ENCODE peak calls at places on chromosome 14, in five cellular contexts. Q is mammary epithelial cell, J is endothelial cell of umbilical vein, P is keratinocyte, B is IMR-90. C is an unnamed sample.
A peak's percentile ranks its signal among the peaks of the same experiment; 100 is the strongest.

GRCh38 chr14:95953111-95953724 is 76.6 kb downstream of the TUNAR start:
- DNase-seq in Q (no peak), J (no peak), P (no peak), B (no peak), C (peak; percentile 2)

GRCh38 chr14:77612011-77612620 is 4.3 kb downstream of the SPTLC2 start:
- DNase-seq in Q (no peak), J (peak; percentile 38), P (no peak), B (peak; percentile 71), C (no peak)

GRCh38 chr14:54772451-54772881 is 130.2 kb downstream of the GCH1 start:
- DNase-seq in Q (no peak), J (peak; percentile 40), P (no peak), B (peak; percentile 59), C (no peak)

GRCh38 chr14:24863933-24864708 is 185.8 kb downstream of the STXBP6 start:
- DNase-seq in Q (no peak), J (no peak), P (no peak), B (no peak), C (no peak)

GRCh38 chr14:71286126-71286525 is 378.9 kb downstream of the PCNX1 start:
- DNase-seq in Q (no peak), J (no peak), P (no peak), B (no peak), C (no peak)

GRCh38 chr14:93299831-93300230 is 33.0 kb downstream of the BTBD7 start:
- DNase-seq in Q (no peak), J (no peak), P (no peak), B (no peak), C (peak; percentile 81)

GRCh38 chr14:88611878-88612277 is 49.0 kb downstream of the ZC3H14 start:
- DNase-seq in Q (no peak), J (peak; percentile 17), P (no peak), B (peak; percentile 49), C (no peak)

GRCh38 chr14:95236221-95236620 is 78.9 kb upstream of the DICER1 start:
- DNase-seq in Q (no peak), J (no peak), P (no peak), B (no peak), C (no peak)

GRCh38 chr14:24840204-24840893 is 206.4 kb upstream of the GZMB start:
- DNase-seq in Q (no peak), J (no peak), P (no peak), B (no peak), C (no peak)

GRCh38 chr14:74271365-74271764 is 31.4 kb downstream of the ABCD4 start:
- DNase-seq in Q (no peak), J (no peak), P (no peak), B (no peak), C (no peak)

GRCh38 chr14:31457665-31458659 is 656 bp upstream of the DTD2 start:
- DNase-seq in Q (no peak), J (no peak), P (no peak), B (no peak), C (no peak)
- H3K9ac ChIP-seq in Q (peak overlapping the region; percentile 98), J (peak overlapping the region; percentile 76), P (peak overlapping the region; percentile 95), B (peak overlapping the region; percentile 36), C (peak overlapping the region; percentile 95)

DNA sequence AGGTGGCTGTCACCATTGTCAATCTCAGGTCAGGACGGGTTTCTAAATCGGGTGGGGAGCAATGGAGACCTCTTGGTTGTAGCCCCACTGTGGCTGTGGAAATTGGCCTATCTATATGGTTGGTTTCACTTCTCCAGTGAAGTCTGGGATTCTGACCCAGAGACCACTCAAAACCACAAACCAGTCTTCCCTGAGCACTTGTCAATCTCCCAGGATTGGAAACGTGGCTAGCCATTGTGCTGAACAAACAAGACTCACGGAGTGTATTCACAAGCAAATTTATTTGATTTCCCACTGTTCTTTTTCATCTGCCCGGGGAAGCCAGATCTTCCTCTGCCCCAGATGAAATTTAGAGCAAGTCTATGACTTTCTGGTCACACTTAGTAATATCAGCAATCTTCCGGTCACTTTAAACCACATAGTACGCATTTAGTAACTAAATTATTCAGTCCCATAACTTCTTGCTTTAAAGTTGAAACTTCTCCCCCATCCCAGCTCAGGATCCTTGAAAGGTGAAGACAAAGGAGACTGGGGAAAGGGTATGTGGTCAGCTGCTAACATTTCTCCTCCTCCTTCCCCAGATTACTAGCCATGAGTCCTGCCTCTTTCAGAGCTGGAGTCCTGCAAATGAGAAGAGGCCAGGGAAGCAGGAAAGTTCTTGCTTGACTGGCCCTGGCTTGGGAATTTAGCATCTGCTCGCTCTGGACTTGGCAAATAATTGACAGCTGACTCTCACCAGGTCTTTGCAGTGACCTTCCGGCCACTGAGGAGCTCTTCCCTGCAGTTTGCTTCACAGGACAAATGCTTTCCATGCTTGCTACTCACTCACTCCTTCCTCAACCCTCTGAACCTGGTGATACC is 123.2 kb upstream of the MAX start:
- DNase-seq in Q (no peak), J (no peak), P (no peak), B (no peak), C (no peak)
- H3K27ac ChIP-seq in Q (no peak overlapping the region), J (no peak overlapping the region), P (no peak overlapping the region), B (no peak overlapping the region), C (peak overlapping the region; percentile 81)

DNA sequence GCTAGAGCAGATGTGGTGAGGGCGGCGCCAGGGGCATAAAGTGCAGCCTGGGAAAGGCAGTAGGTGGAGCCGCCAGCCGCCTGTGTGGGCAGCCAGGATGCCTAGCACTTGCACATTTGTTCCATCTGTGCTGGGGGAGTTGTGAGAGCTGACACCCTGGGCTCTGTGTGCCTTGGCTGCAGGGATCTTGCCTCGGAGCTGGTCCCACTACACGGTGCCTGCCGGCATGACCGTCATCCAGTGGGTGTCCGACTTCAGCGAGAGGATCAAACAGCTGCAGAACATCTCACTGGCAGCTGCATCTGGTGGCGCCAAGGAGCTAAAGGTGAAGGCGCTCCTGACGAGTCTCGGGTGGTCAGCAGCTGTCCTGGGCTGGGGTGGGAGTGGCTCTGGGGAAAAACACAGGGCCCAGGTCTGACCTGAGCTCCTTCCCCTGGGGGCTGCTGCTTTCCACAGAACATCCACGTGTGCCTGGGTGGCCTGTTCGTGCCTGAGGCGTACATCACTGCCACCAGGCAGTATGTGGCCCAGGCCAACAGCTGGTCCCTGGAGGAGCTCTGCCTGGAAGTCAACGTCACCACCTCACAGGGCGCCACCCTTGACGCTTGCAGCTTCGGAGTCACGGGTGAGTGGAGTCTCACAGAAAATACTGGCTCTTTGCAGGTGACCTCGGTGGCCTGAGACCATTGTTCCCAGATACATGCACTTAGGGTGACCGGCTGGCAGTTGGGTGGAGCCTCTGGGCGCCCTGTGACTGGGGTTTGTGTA is 37.4 kb downstream of the HSP90AA1 start:
- DNase-seq in Q (no peak), J (no peak), P (no peak), B (no peak), C (no peak)
- H3K36me3 ChIP-seq in Q (peaks cover 38% of the 10 kb centered on the region), J (peaks cover 54% of the 10 kb centered on the region), P (peaks cover 41% of the 10 kb centered on the region), B (peaks cover 75% of the 10 kb centered on the region), C (peaks cover 73% of the 10 kb centered on the region)

GRCh38 chr14:75492832-75493579 is 29.3 kb upstream of the BATF start:
- DNase-seq in Q (no peak), J (no peak), P (no peak), B (no peak), C (no peak)
- H3K9ac ChIP-seq in Q (no peak overlapping the region), J (no peak overlapping the region), P (no peak overlapping the region), B (no peak overlapping the region), C (no peak overlapping the region)

GRCh38 chr14:97407701-97408407 is 610.7 kb downstream of the VRK1 start:
- DNase-seq in Q (no peak), J (no peak), P (no peak), B (no peak), C (no peak)

GRCh38 chr14:97408503-97408902 is 611.3 kb downstream of the VRK1 start:
- DNase-seq in Q (no peak), J (no peak), P (no peak), B (no peak), C (no peak)

GRCh38 chr14:97410667-97411286 is 613.6 kb downstream of the VRK1 start:
- DNase-seq in Q (no peak), J (no peak), P (no peak), B (no peak), C (no peak)

GRCh38 chr14:97411938-97412612 is 614.9 kb downstream of the VRK1 start:
- DNase-seq in Q (no peak), J (no peak), P (no peak), B (no peak), C (peak; percentile 70)

GRCh38 chr14:97408937-97409860 is 612.0 kb downstream of the VRK1 start:
- DNase-seq in Q (no peak), J (no peak), P (no peak), B (no peak), C (no peak)
- H3K27ac ChIP-seq in Q (no peak overlapping the region), J (no peak overlapping the region), P (no peak overlapping the region), B (no peak overlapping the region), C (peak overlapping the region; percentile 89)

GRCh38 chr14:52873694-52874093 is 77.2 kb downstream of the FERMT2 start:
- DNase-seq in Q (peak; percentile 27), J (no peak), P (no peak), B (peak; percentile 56), C (peak; percentile 83)
- H3K36me3 ChIP-seq in Q (peaks cover 27% of the 10 kb centered on the region), J (peaks cover 25% of the 10 kb centered on the region), P (peaks cover 12% of the 10 kb centered on the region), B (peaks cover 54% of the 10 kb centered on the region), C (peaks cover 27% of the 10 kb centered on the region)

DNA sequence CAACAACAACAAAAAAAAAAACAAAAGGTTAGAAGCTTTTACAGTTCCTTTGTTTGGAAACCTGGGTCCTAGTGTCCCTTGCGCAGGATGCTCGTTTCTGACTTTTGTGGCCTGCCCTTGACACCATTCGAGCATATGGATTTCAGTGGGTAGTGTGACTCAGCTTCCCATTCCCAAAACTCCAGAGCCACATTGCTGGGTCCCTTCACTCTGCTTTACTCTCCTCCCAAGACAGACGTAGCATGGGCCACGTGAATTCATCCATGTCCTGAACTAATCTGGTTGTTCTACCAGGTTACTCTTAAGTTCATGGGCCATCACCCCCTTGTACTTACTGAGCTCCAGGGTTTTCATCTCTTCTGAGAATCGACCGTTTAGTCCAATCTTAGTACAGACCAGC is 68.0 kb upstream of the MAX start:
- DNase-seq in Q (no peak), J (no peak), P (no peak), B (no peak), C (no peak)
- H3K9ac ChIP-seq in Q (no peak overlapping the region), J (no peak overlapping the region), P (no peak overlapping the region), B (no peak overlapping the region), C (no peak overlapping the region)

C was measured in SK-N-MC.